ENCODE peak calls at places on chromosomes 16 and 17, in four cellular contexts. O is K562, I is IMR-90, P is GM12878. K is an unnamed sample.

GRCh38 chr16:72945611-72946010 is 102.3 kb downstream of the ZFHX3 start:
- DNase-seq in O (no peak), P (no peak), I (no peak), K (no peak)

GRCh38 chr17:57724729-57725125 is 20.4 kb downstream of the CCDC182 start:
- DNase-seq in O (no peak), P (no peak), I (no peak), K (no peak)

GRCh38 chr17:43987131-43988021 is 17.0 kb upstream of the NAGS start:
- DNase-seq in P (no peak), I (no peak), O (no peak), K (no peak)

GRCh38 chr16:10883004-10883403 is 6.0 kb downstream of the CIITA start:
- DNase-seq in P (no peak), I (no peak), O (no peak), K (no peak)

GRCh38 chr17:71975998-71976649 is 144.7 kb upstream of the SOX9 start:
- DNase-seq in I (peak), P (no peak), O (no peak), K (no peak)

GRCh38 chr17:19737305-19738072 is 10.6 kb downstream of the ALDH3A1 start:
- DNase-seq in P (no peak), I (no peak), O (no peak), K (no peak)

GRCh38 chr17:19566176-19566575 is 32.5 kb downstream of the SLC47A1 start:
- DNase-seq in O (no peak), I (no peak), P (no peak), K (no peak)

GRCh38 chr16:19330801-19331484 is 45.4 kb downstream of the CLEC19A start:
- DNase-seq in P (no peak), I (peak), O (peak), K (no peak)

GRCh38 chr17:5558815-5559785 is 25.2 kb downstream of the NLRP1 start:
- DNase-seq in I (no peak), P (no peak), O (no peak), K (no peak)

GRCh38 chr16:81625544-81626152 is 153.4 kb upstream of the PLCG2 start:
- DNase-seq in P (no peak), I (peak), O (no peak), K (peak)

GRCh38 chr17:48542956-48543853 is 1.7 kb downstream of the HOXB2 start:
- DNase-seq in P (no peak), I (peak), O (peak), K (peak)

GRCh38 chr16:29645699-29646187 is 17.3 kb upstream of the SPN start:
- DNase-seq in P (peak), I (no peak), O (peak), K (no peak)

GRCh38 chr16:49355923-49356665 is 17.5 kb upstream of the C16orf78 start:
- DNase-seq in O (no peak), P (no peak), I (no peak), K (no peak)

GRCh38 chr17:73430848-73431247 is 119.0 kb upstream of the CDC42EP4 start:
- DNase-seq in P (no peak), I (no peak), O (peak), K (no peak)

GRCh38 chr17:41680426-41681040 is 8.2 kb upstream of the EIF1 start:
- DNase-seq in P (no peak), O (no peak), I (no peak), K (no peak)

GRCh38 chr17:17494499-17495447 is 1.4 kb downstream of the RASD1 start:
- DNase-seq in I (peak), P (no peak), O (no peak), K (peak)

GRCh38 chr17:76326306-76326705 is 18.2 kb upstream of the QRICH2 start:
- DNase-seq in P (no peak), O (no peak), I (no peak), K (peak)

GRCh38 chr17:81194941-81195901 is 27.5 kb downstream of the CEP131 start:
- DNase-seq in P (no peak), I (no peak), O (no peak), K (no peak)

GRCh38 chr17:21024024-21024423 is 18.8 kb downstream of the USP22 start:
- DNase-seq in O (no peak), I (peak), P (no peak), K (no peak)

GRCh38 chr16:3654249-3654991 is at the start of gene DNASE1:
- DNase-seq in I (peak), O (peak), P (peak), K (peak)

GRCh38 chr16:2706085-2706484 is 13.9 kb downstream of the PRSS27 start:
- DNase-seq in P (no peak), I (no peak), O (no peak), K (no peak)

GRCh38 chr17:81890447-81891302 is 711 bp downstream of the ALYREF start:
- DNase-seq in O (peak), I (no peak), P (no peak), K (peak)

GRCh38 chr16:50102046-50102756 is 36.4 kb downstream of the HEATR3 start:
- DNase-seq in I (peak), O (no peak), P (no peak), K (no peak)

GRCh38 chr16:9404811-9405210 is 313.4 kb downstream of the HAPSTR1 start:
- DNase-seq in P (no peak), I (no peak), O (no peak), K (no peak)

GRCh38 chr16:9406039-9406438 is 314.6 kb downstream of the HAPSTR1 start:
- DNase-seq in P (no peak), O (no peak), I (no peak), K (no peak)

GRCh38 chr16:9407206-9407758 is 315.8 kb downstream of the HAPSTR1 start:
- DNase-seq in P (no peak), I (no peak), O (no peak), K (no peak)

GRCh38 chr16:9409753-9410493 is 318.5 kb downstream of the HAPSTR1 start:
- DNase-seq in I (no peak), O (no peak), P (no peak), K (no peak)

GRCh38 chr16:9408297-9408696 is 316.9 kb downstream of the HAPSTR1 start:
- DNase-seq in I (no peak), P (no peak), O (no peak), K (no peak)
- TF ChIP-seq FOS in I (no peak), P (no peak), O (no peak), K (no peak)

GRCh38 chr17:55448681-55449080 is 27.0 kb upstream of the MMD start:
- DNase-seq in O (no peak), I (peak), P (no peak), K (no peak)
- TF ChIP-seq FOS in O (no peak), I (no peak), P (no peak), K (no peak)

GRCh38 chr16:58306327-58306726 is 11.5 kb upstream of the PRSS54 start:
- DNase-seq in P (no peak), I (peak), O (peak), K (peak)
- TF ChIP-seq FOS in P (no peak), I (no peak), O (no peak), K (no peak)

GRCh38 chr16:85137323-85138072 is 25.2 kb upstream of the CIBAR2 start:
- DNase-seq in O (peak), I (peak), P (no peak), K (peak)
- TF ChIP-seq FOS in O (no peak), I (no peak), P (no peak), K (no peak)